ENCODE peak calls at places on chromosomes 13 and 19, in four cellular contexts. P, A, W and B are unnamed samples.
A peak's percentile ranks its signal among the peaks of the same experiment; 100 is the strongest.

GRCh38 chr13:112057736-112058518 is 9.0 kb upstream of the SOX1 start:
- DNase-seq in P (peak; percentile 23), A (no peak), W (no peak), B (no peak)

GRCh38 chr19:50568321-50569022 is at the start of gene LRRC4B:
- DNase-seq in P (peak; percentile 57), A (no peak), W (no peak), B (no peak)

GRCh38 chr19:40702337-40703012 is 12.0 kb upstream of the NUMBL start:
- DNase-seq in P (peak; percentile 83), A (peak; percentile 44), W (peak; percentile 84), B (no peak)

GRCh38 chr13:30607908-30608307 is 9.8 kb upstream of the USPL1 start:
- DNase-seq in P (no peak), A (peak; percentile 54), W (no peak), B (no peak)

GRCh38 chr13:74026753-74027152 is 107.5 kb downstream of the KLF12 start:
- DNase-seq in P (no peak), A (peak; percentile 88), W (no peak), B (no peak)

GRCh38 chr19:11587302-11587972 is 9.8 kb upstream of the ZNF627 start:
- DNase-seq in P (peak; percentile 81), A (peak; percentile 95), W (peak; percentile 58), B (peak; percentile 56)

GRCh38 chr19:46618670-46619231 is 6.1 kb downstream of the PTGIR start:
- DNase-seq in P (no peak), A (no peak), W (no peak), B (no peak)

GRCh38 chr19:44576843-44577565 is 36.4 kb upstream of the IGSF23 start:
- DNase-seq in P (peak; percentile 41), A (peak; percentile 75), W (peak; percentile 81), B (no peak)

GRCh38 chr13:23637813-23638212 is 67.6 kb downstream of the TNFRSF19 start:
- DNase-seq in P (no peak), A (peak; percentile 17), W (no peak), B (no peak)

GRCh38 chr13:113497217-113497616 is 6.7 kb upstream of the DCUN1D2 start:
- DNase-seq in P (no peak), A (no peak), W (no peak), B (no peak)

GRCh38 chr13:113493315-113493951 is 2.9 kb upstream of the DCUN1D2 start:
- DNase-seq in P (peak; percentile 34), A (peak; percentile 70), W (peak; percentile 87), B (no peak)

GRCh38 chr13:113491418-113491883 is 940 bp upstream of the DCUN1D2 start:
- DNase-seq in P (peak; percentile 61), A (no peak), W (peak; percentile 20), B (peak; percentile 21)

GRCh38 chr13:113491982-113492381 is 1.5 kb upstream of the DCUN1D2 start:
- DNase-seq in P (no peak), A (no peak), W (no peak), B (no peak)

DNA sequence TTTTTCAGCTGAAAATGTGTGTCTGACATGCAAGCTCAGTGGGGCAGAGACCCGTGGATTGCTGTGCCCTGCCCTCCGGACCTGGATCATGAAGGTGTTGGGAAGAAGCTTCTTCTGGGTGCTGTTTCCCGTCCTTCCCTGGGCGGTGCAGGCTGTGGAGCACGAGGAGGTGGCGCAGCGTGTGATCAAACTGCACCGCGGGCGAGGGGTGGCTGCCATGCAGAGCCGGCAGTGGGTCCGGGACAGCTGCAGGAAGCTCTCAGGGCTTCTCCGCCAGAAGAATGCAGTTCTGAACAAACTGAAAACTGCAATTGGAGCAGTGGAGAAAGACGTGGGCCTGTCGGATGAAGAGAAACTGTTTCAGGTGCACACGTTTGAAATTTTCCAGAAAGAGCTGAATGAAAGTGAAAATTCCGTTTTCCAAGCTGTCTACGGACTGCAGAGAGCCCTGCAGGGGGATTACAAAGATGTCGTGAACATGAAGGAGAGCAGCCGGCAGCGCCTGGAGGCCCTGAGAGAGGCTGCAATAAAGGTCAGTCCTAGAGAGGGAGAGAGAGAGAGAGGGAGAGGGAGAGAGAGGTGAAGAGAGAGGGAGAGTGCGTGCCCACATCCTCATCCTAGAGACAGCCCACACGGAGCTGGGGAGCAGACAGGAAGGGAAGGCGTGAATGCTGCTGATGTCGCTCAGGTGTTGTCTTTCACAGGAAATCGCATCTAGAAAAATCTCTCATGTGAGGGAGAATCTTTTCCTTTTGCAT is 5.2 kb upstream of the DCUN1D2 start:
- DNase-seq in P (no peak), A (no peak), W (no peak), B (no peak)
- H3K4me2 ChIP-seq in P (no peak overlapping the region), A (no peak overlapping the region), W (no peak overlapping the region), B (no peak overlapping the region)

GRCh38 chr19:18717601-18718000 is 34.1 kb downstream of the CRTC1 start:
- DNase-seq in P (no peak), A (no peak), W (no peak), B (no peak)

GRCh38 chr19:18716857-18717256 is 33.4 kb downstream of the CRTC1 start:
- DNase-seq in P (no peak), A (no peak), W (no peak), B (no peak)

GRCh38 chr19:18719541-18719940 is 36.1 kb downstream of the CRTC1 start:
- DNase-seq in P (no peak), A (no peak), W (no peak), B (no peak)

GRCh38 chr19:18718846-18719458 is 35.5 kb downstream of the CRTC1 start:
- DNase-seq in P (no peak), A (no peak), W (no peak), B (no peak)

DNA sequence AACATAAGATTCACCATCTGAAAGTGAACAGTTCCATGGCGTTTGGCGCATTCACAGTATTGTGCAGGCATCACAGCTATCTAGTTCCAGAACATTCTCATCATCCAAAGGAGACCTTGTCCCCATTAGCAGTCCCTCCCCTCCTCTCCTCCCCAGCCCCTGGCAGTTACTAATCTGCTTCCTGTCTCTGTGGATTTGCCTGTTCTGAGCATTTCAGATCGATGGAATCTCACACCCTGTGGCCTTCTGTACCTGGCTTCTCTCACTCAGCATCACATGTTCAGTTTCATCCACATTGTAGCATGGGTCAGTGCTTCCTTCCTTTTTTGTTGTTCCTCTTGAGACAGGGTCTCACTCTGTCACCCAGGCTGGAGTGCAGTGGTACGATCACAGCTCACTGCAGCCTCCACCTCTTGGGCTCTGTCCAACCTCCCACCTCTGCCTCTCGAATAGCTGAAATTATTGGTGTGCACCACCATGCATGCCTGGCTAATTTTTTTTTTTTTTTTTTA is 34.6 kb downstream of the CRTC1 start:
- DNase-seq in P (no peak), A (no peak), W (no peak), B (no peak)
- H3K27ac ChIP-seq in P (no peak overlapping the region), A (no peak overlapping the region), W (no peak overlapping the region), B (no peak overlapping the region)

GRCh38 chr19:3319643-3320353 is 46.6 kb upstream of the NFIC start:
- DNase-seq in P (no peak), A (no peak), W (no peak), B (no peak)
- H3K4me2 ChIP-seq in P (no peak overlapping the region), A (no peak overlapping the region), W (no peak overlapping the region), B (no peak overlapping the region)

GRCh38 chr13:71625694-71626093 is 241.3 kb downstream of the DACH1 start:
- DNase-seq in P (no peak), A (no peak), W (no peak), B (no peak)
- H3K27ac ChIP-seq in P (no peak overlapping the region), A (no peak overlapping the region), W (no peak overlapping the region), B (no peak overlapping the region)

GRCh38 chr19:12833418-12833746 is 997 bp downstream of the RTBDN start:
- DNase-seq in P (no peak), A (no peak), W (no peak), B (no peak)
- H3K4me2 ChIP-seq in P (peak overlapping the region; percentile 85), A (peak overlapping the region; percentile 59), W (peak overlapping the region; percentile 84), B (peak overlapping the region; percentile 77)

GRCh38 chr19:6235031-6235951 is 44.5 kb downstream of the MLLT1 start:
- DNase-seq in P (no peak), A (no peak), W (no peak), B (no peak)

GRCh38 chr19:6234527-6234926 is 45.2 kb downstream of the MLLT1 start:
- DNase-seq in P (no peak), A (no peak), W (no peak), B (no peak)

GRCh38 chr19:6232567-6232966 is 47.2 kb downstream of the MLLT1 start:
- DNase-seq in P (no peak), A (no peak), W (no peak), B (no peak)

GRCh38 chr19:6233827-6234511 is 45.8 kb downstream of the MLLT1 start:
- DNase-seq in P (no peak), A (no peak), W (no peak), B (no peak)

GRCh38 chr19:6233051-6233826 is 46.5 kb downstream of the MLLT1 start:
- DNase-seq in P (no peak), A (no peak), W (no peak), B (no peak)
- H3K27ac ChIP-seq in P (no peak overlapping the region), A (no peak overlapping the region), W (no peak overlapping the region), B (no peak overlapping the region)